ENCODE peak calls at places on chromosomes 3 and 15, in six cellular contexts. N is trophoblast cell, U is stomach, E is uterus, T is ovary, P is esophagus squamous epithelium. D is an unnamed sample.

GRCh38 chr15:88243895-88244787 is 12.4 kb downstream of the NTRK3 start:
- DNase-seq in N (no peak), U (no peak), E (no peak), T (no peak), P (no peak), D (peak; percentile 32)

GRCh38 chr15:52529289-52529929 is 729 bp upstream of the MYO5A start:
- DNase-seq in N (no peak), U (no peak), E (peak; percentile 17), T (no peak), P (no peak), D (no peak)

GRCh38 chr15:101159096-101159935 is 92.5 kb downstream of the CHSY1 start:
- DNase-seq in N (no peak), U (no peak), E (no peak), T (no peak), P (no peak), D (no peak)

GRCh38 chr15:73325191-73325980 is 43.4 kb downstream of the HCN4 start:
- DNase-seq in N (no peak), U (no peak), E (no peak), T (no peak), P (no peak), D (no peak)

GRCh38 chr15:41862515-41863116 is 24.0 kb downstream of the PLA2G4B start:
- DNase-seq in N (no peak), U (peak; percentile 91), E (no peak), T (no peak), P (no peak), D (no peak)

GRCh38 chr3:174891524-174892203 is 32.5 kb downstream of the NAALADL2 start:
- DNase-seq in N (no peak), U (no peak), E (no peak), T (no peak), P (no peak), D (peak; percentile 7)

GRCh38 chr3:52200981-52201679 is 3.2 kb downstream of the ALAS1 start:
- DNase-seq in N (no peak), U (no peak), E (no peak), T (no peak), P (no peak), D (no peak)

GRCh38 chr15:66948294-66948693 is 117.1 kb upstream of the SMAD3 start:
- DNase-seq in N (peak; percentile 63), U (no peak), E (no peak), T (no peak), P (no peak), D (no peak)

GRCh38 chr15:26996250-26996649 is 25.3 kb downstream of the GABRG3 start:
- DNase-seq in N (no peak), U (no peak), E (no peak), T (no peak), P (no peak), D (no peak)

GRCh38 chr3:12963184-12963868 is 109.9 kb downstream of the IQSEC1 start:
- DNase-seq in N (no peak), U (no peak), E (no peak), T (no peak), P (no peak), D (no peak)

GRCh38 chr3:184230081-184230602 is 757 bp downstream of the VWA5B2 start:
- DNase-seq in N (no peak), U (peak; percentile 30), E (no peak), T (no peak), P (no peak), D (no peak)

GRCh38 chr3:149442845-149443544 is 31.5 kb upstream of the TM4SF4 start:
- DNase-seq in N (no peak), U (no peak), E (no peak), T (no peak), P (no peak), D (no peak)

GRCh38 chr3:177467268-177467985 is 270.1 kb upstream of the TBL1XR1 start:
- DNase-seq in N (no peak), U (no peak), E (no peak), T (no peak), P (no peak), D (no peak)

GRCh38 chr15:90211009-90211408 is 9.9 kb downstream of the SEMA4B start:
- DNase-seq in N (no peak), U (no peak), E (no peak), T (no peak), P (no peak), D (no peak)

GRCh38 chr3:69110941-69111546 is 11.4 kb downstream of the LMOD3 start:
- DNase-seq in N (no peak), U (no peak), E (no peak), T (no peak), P (no peak), D (no peak)

GRCh38 chr15:53530762-53531161 is 228.7 kb downstream of the WDR72 start:
- DNase-seq in N (no peak), U (no peak), E (no peak), T (no peak), P (no peak), D (no peak)

GRCh38 chr15:62737551-62737950 is 305.0 kb upstream of the TPM1 start:
- DNase-seq in N (no peak), U (no peak), E (no peak), T (no peak), P (no peak), D (no peak)

GRCh38 chr15:87777054-87777498 is 479.5 kb downstream of the NTRK3 start:
- DNase-seq in N (no peak), U (no peak), E (no peak), T (no peak), P (no peak), D (no peak)

GRCh38 chr15:86089422-86089821 is 9.8 kb downstream of the AGBL1 start:
- DNase-seq in N (no peak), U (no peak), E (no peak), T (no peak), P (no peak), D (no peak)

DNA sequence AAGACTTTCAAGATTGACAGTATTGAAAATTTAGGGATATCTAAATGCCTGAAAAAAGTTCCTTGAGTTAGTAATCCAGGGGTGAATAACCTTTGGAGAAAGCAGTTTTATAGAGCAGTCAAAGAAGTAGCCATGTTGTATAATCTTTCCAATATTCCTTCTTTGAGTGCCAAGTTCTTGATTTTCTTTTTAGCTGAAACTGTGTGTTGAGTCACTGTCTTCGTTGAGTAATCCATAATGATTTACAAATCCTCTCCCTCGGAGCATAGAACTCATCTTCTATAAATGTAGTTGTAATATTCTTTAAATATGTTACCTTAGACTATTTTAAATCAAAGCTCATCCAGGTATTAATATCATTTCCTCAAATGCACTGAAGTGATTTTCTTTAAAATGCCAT is 135.2 kb downstream of the BBX start:
- DNase-seq in N (no peak), U (no peak), E (no peak), T (no peak), P (no peak), D (no peak)
- H3K4me3 ChIP-seq in N (no peak overlapping the region), U (no peak overlapping the region), E (no peak overlapping the region), T (no peak overlapping the region), P (no peak overlapping the region), D (no peak overlapping the region)

DNA sequence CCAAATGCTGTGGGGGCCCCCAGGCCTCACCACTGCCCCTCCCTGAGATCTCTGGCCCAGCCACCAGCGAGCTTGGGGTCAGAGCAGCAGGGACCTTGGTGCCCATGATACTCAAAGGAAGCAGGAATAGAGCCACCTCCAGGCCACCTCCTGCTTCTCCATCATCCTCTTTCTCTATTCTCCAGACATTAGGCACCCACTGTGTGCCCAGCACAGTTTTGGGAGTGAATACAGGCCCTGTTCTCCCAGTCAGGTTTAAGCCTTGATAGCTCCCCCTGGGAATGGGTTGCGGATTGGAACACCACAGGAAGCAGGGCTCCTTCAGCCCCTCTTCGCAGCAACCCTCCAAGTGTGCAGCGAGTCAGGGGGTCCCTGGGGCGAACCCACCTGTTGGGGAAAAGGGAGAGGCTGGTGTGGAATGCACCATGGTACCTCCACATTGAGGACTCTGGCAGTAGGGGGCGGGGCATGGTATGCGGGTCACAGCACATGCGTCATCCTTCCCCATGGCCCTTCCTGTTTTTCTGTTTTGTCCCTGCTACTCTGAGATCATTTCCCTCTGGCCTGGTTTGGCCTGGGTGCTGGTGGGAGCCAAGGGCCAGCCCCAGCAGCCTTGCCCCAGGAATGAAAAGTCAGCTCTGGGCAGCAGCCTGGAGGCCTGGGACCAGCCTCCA is 14.2 kb upstream of the SEMA3B start:
- DNase-seq in N (no peak), U (peak; percentile 64), E (peak; percentile 74), T (no peak), P (no peak), D (no peak)
- H3K4me1 ChIP-seq in N (peaks cover 8% of the 10 kb centered on the region), U (peaks cover 82% of the 10 kb centered on the region), E (no peaks in the 10 kb centered on the region), T (peaks cover 11% of the 10 kb centered on the region), P (peaks cover 99% of the 10 kb centered on the region), D (peaks cover 1% of the 10 kb centered on the region)

DNA sequence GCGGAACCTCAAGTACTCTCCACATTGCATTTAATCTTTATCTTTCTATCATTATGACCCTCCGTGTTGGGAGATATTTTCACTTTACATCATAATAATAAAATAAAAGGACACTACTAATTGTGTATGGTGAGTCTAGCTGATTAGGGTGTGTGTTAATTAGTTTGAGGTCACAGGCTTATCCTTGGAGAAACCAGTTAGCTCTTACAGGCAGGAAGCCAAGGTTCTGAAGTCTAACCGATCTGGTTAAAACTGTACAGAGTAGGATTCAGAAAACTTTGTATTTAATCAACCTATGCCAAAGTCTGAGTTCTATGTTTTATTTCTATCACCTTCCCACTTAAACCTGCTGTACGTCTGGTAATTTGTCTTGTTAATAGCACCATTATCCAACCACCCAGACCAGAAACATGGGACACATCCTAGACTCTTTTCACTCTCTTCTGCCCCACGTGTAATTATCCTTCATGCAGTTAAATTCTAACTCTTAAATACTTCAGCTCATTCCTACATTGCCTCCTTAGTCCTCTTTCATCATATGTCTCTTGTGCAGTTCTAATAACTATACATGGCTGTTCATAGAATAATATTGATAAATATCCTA is 14.6 kb downstream of the TIPARP start:
- DNase-seq in N (no peak), U (no peak), E (no peak), T (no peak), P (no peak), D (no peak)
- H3K36me3 ChIP-seq in N (peaks cover 3% of the 10 kb centered on the region), U (peaks cover 5% of the 10 kb centered on the region), E (no peaks in the 10 kb centered on the region), T (no peaks in the 10 kb centered on the region), P (no peaks in the 10 kb centered on the region), D (no peaks in the 10 kb centered on the region)

GRCh38 chr15:70092462-70092850 is 5.3 kb downstream of the TLE3 start:
- DNase-seq in N (no peak), U (no peak), E (no peak), T (no peak), P (no peak), D (no peak)
- H3K4me3 ChIP-seq in N (no peak overlapping the region), U (peak overlapping the region; percentile 92), E (no peak overlapping the region), T (no peak overlapping the region), P (peak overlapping the region; percentile 95), D (no peak overlapping the region)